ENCODE peak calls at places on chromosomes 5 and 9, in four cellular contexts. One of them, this sample, is unnamed.

GRCh38 chr9:88574993-88575392 is 40.0 kb downstream of the NXNL2 start:
- DNase-seq in progenitor cell of endocrine pancreas: no peak
- DNase-seq in NCI-H460: peak
- DNase-seq in HFFc6: peak
- DNase-seq in this sample: no peak

GRCh38 chr9:127185931-127186781 is 63.7 kb upstream of the ANGPTL2 start:
- DNase-seq in HFFc6: peak
- DNase-seq in progenitor cell of endocrine pancreas: no peak
- DNase-seq in NCI-H460: no peak
- DNase-seq in this sample: no peak

GRCh38 chr5:172837640-172838039 is 3.6 kb downstream of the ERGIC1 start:
- DNase-seq in NCI-H460: no peak
- DNase-seq in HFFc6: no peak
- DNase-seq in progenitor cell of endocrine pancreas: no peak
- DNase-seq in this sample: peak

GRCh38 chr5:78576376-78576775 is 72.2 kb downstream of the LHFPL2 start:
- DNase-seq in HFFc6: no peak
- DNase-seq in NCI-H460: no peak
- DNase-seq in progenitor cell of endocrine pancreas: no peak
- DNase-seq in this sample: no peak

GRCh38 chr9:27003406-27004147 is 1.9 kb downstream of the LRRC19 start:
- DNase-seq in progenitor cell of endocrine pancreas: no peak
- DNase-seq in HFFc6: no peak
- DNase-seq in NCI-H460: no peak
- DNase-seq in this sample: no peak

GRCh38 chr5:163585206-163585605 is 79.8 kb downstream of the MAT2B start:
- DNase-seq in HFFc6: peak
- DNase-seq in progenitor cell of endocrine pancreas: no peak
- DNase-seq in NCI-H460: no peak
- DNase-seq in this sample: no peak

GRCh38 chr5:72138943-72139467 is 31.7 kb downstream of the MAP1B start:
- DNase-seq in NCI-H460: no peak
- DNase-seq in HFFc6: peak
- DNase-seq in progenitor cell of endocrine pancreas: no peak
- DNase-seq in this sample: no peak

GRCh38 chr5:173984218-173984617 is 4.8 kb upstream of the C5orf47 start:
- DNase-seq in NCI-H460: no peak
- DNase-seq in HFFc6: peak
- DNase-seq in progenitor cell of endocrine pancreas: no peak
- DNase-seq in this sample: no peak

GRCh38 chr5:58069846-58070245 is 390.0 kb downstream of the PLK2 start:
- DNase-seq in NCI-H460: peak
- DNase-seq in progenitor cell of endocrine pancreas: no peak
- DNase-seq in HFFc6: no peak
- DNase-seq in this sample: no peak